ENCODE peak calls at places on chromosome 21, in eight cellular contexts. One of them, this sample, is unnamed.

GRCh38 chr21:16116798-16117197 is 387.0 kb downstream of the USP25 start:
- DNase-seq in cardiac fibroblast: peak
- DNase-seq in activated B cell treated with CpG ODN at 0.5 μM for 24 hours: no peak
- DNase-seq in nephron progenitor cell: no peak
- DNase-seq in GM23338: no peak
- DNase-seq in ascending aorta: no peak
- DNase-seq in WERI-Rb-1: no peak
- DNase-seq in endodermal cell: no peak
- DNase-seq in this sample: no peak

GRCh38 chr21:31526040-31526439 is 133.5 kb upstream of the SOD1 start:
- DNase-seq in cardiac fibroblast: no peak
- DNase-seq in activated B cell treated with CpG ODN at 0.5 μM for 24 hours: no peak
- DNase-seq in nephron progenitor cell: no peak
- DNase-seq in GM23338: peak
- DNase-seq in ascending aorta: no peak
- DNase-seq in WERI-Rb-1: no peak
- DNase-seq in endodermal cell: peak
- DNase-seq in this sample: no peak

GRCh38 chr21:34807881-34808568 is 139.2 kb downstream of the CLIC6 start:
- DNase-seq in cardiac fibroblast: peak
- DNase-seq in activated B cell treated with CpG ODN at 0.5 μM for 24 hours: no peak
- DNase-seq in nephron progenitor cell: no peak
- DNase-seq in GM23338: no peak
- DNase-seq in ascending aorta: peak
- DNase-seq in WERI-Rb-1: no peak
- DNase-seq in endodermal cell: no peak
- DNase-seq in this sample: no peak

GRCh38 chr21:17612023-17612564 is 607 bp downstream of the BTG3 start:
- DNase-seq in cardiac fibroblast: peak
- DNase-seq in activated B cell treated with CpG ODN at 0.5 μM for 24 hours: no peak
- DNase-seq in nephron progenitor cell: no peak
- DNase-seq in GM23338: peak
- DNase-seq in ascending aorta: no peak
- DNase-seq in WERI-Rb-1: peak
- DNase-seq in endodermal cell: peak
- DNase-seq in this sample: peak

GRCh38 chr21:31623664-31624063 is 35.8 kb upstream of the SOD1 start:
- DNase-seq in cardiac fibroblast: peak
- DNase-seq in activated B cell treated with CpG ODN at 0.5 μM for 24 hours: no peak
- DNase-seq in nephron progenitor cell: no peak
- DNase-seq in GM23338: peak
- DNase-seq in ascending aorta: no peak
- DNase-seq in WERI-Rb-1: no peak
- DNase-seq in endodermal cell: no peak
- DNase-seq in this sample: no peak

GRCh38 chr21:26719750-26720149 is 125.5 kb downstream of the ADAMTS1 start:
- DNase-seq in cardiac fibroblast: no peak
- DNase-seq in activated B cell treated with CpG ODN at 0.5 μM for 24 hours: no peak
- DNase-seq in nephron progenitor cell: no peak
- DNase-seq in GM23338: no peak
- DNase-seq in ascending aorta: no peak
- DNase-seq in WERI-Rb-1: no peak
- DNase-seq in endodermal cell: no peak
- DNase-seq in this sample: no peak

GRCh38 chr21:34886554-34887385 is 162.3 kb downstream of the RUNX1 start:
- DNase-seq in cardiac fibroblast: peak
- DNase-seq in activated B cell treated with CpG ODN at 0.5 μM for 24 hours: peak
- DNase-seq in nephron progenitor cell: peak
- DNase-seq in GM23338: peak
- DNase-seq in ascending aorta: no peak
- DNase-seq in WERI-Rb-1: no peak
- DNase-seq in endodermal cell: peak
- DNase-seq in this sample: no peak

GRCh38 chr21:32884062-32884461 is 112.5 kb upstream of the PAXBP1 start:
- DNase-seq in cardiac fibroblast: no peak
- DNase-seq in activated B cell treated with CpG ODN at 0.5 μM for 24 hours: no peak
- DNase-seq in nephron progenitor cell: no peak
- DNase-seq in GM23338: peak
- DNase-seq in ascending aorta: no peak
- DNase-seq in WERI-Rb-1: peak
- DNase-seq in endodermal cell: peak
- DNase-seq in this sample: no peak

GRCh38 chr21:32423846-32424535 is 11.5 kb downstream of the EVA1C start:
- DNase-seq in cardiac fibroblast: no peak
- DNase-seq in activated B cell treated with CpG ODN at 0.5 μM for 24 hours: no peak
- DNase-seq in nephron progenitor cell: no peak
- DNase-seq in GM23338: no peak
- DNase-seq in ascending aorta: no peak
- DNase-seq in WERI-Rb-1: no peak
- DNase-seq in endodermal cell: no peak
- DNase-seq in this sample: no peak

GRCh38 chr21:32978346-32979270 is 47.1 kb upstream of the OLIG2 start:
- DNase-seq in cardiac fibroblast: no peak
- DNase-seq in activated B cell treated with CpG ODN at 0.5 μM for 24 hours: no peak
- DNase-seq in nephron progenitor cell: no peak
- DNase-seq in GM23338: no peak
- DNase-seq in ascending aorta: no peak
- DNase-seq in WERI-Rb-1: no peak
- DNase-seq in endodermal cell: no peak
- DNase-seq in this sample: no peak

GRCh38 chr21:34279285-34279684 is 84.5 kb upstream of the KCNE2 start:
- DNase-seq in cardiac fibroblast: no peak
- DNase-seq in activated B cell treated with CpG ODN at 0.5 μM for 24 hours: no peak
- DNase-seq in nephron progenitor cell: no peak
- DNase-seq in GM23338: no peak
- DNase-seq in ascending aorta: no peak
- DNase-seq in WERI-Rb-1: no peak
- DNase-seq in endodermal cell: no peak
- DNase-seq in this sample: no peak

GRCh38 chr21:29178936-29179335 is 48.5 kb downstream of the MAP3K7CL start:
- DNase-seq in cardiac fibroblast: no peak
- DNase-seq in activated B cell treated with CpG ODN at 0.5 μM for 24 hours: no peak
- DNase-seq in nephron progenitor cell: no peak
- DNase-seq in GM23338: no peak
- DNase-seq in ascending aorta: no peak
- DNase-seq in WERI-Rb-1: no peak
- DNase-seq in endodermal cell: no peak
- DNase-seq in this sample: no peak

GRCh38 chr21:15159382-15160020 is 94.7 kb upstream of the NRIP1 start:
- DNase-seq in cardiac fibroblast: peak
- DNase-seq in activated B cell treated with CpG ODN at 0.5 μM for 24 hours: no peak
- DNase-seq in nephron progenitor cell: no peak
- DNase-seq in GM23338: no peak
- DNase-seq in ascending aorta: no peak
- DNase-seq in WERI-Rb-1: no peak
- DNase-seq in endodermal cell: no peak
- DNase-seq in this sample: no peak

GRCh38 chr21:31566061-31566460 is 93.4 kb upstream of the SOD1 start:
- DNase-seq in cardiac fibroblast: peak
- DNase-seq in activated B cell treated with CpG ODN at 0.5 μM for 24 hours: no peak
- DNase-seq in nephron progenitor cell: no peak
- DNase-seq in GM23338: no peak
- DNase-seq in ascending aorta: no peak
- DNase-seq in WERI-Rb-1: no peak
- DNase-seq in endodermal cell: peak
- DNase-seq in this sample: no peak

GRCh38 chr21:15841856-15842564 is 112.2 kb downstream of the USP25 start:
- DNase-seq in cardiac fibroblast: peak
- DNase-seq in activated B cell treated with CpG ODN at 0.5 μM for 24 hours: no peak
- DNase-seq in nephron progenitor cell: no peak
- DNase-seq in GM23338: no peak
- DNase-seq in ascending aorta: no peak
- DNase-seq in WERI-Rb-1: no peak
- DNase-seq in endodermal cell: no peak
- DNase-seq in this sample: no peak

DNA sequence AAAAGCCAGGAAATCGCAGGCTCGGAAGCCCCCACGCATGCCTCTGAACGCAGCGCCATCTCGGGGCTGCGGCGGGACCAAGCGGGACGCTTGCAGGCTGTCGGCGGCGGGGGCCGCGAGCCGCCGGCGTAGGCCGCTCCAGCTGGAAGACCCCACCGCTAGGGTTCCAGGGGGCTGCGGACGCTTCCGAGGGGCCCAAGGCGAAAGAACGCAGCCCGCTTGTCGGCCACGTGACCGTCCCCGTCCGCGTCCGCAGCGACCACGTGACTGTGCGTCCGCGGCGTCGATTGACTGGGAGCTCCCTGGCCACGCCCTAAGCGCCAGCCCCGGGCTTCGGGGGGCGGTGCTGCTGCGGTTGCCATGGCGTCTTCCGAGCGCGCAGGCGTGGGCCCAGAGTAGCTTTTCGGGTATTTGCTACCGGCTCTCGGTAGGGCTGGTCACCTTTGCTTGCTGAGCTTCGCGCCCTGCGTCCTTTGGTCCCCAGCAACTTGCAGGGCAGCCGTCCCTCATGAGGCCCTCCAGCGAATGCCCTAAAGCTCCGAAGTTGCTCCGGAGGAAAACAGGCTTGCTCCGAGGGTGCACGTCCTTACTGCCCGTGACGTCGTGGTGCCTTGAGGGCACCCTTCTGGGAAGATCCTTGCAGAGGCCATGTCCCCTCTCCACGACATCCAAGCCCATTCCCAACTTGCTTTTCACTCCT is 197.2 kb downstream of the DYRK1A start:
- DNase-seq in cardiac fibroblast: peak
- DNase-seq in activated B cell treated with CpG ODN at 0.5 μM for 24 hours: peak
- DNase-seq in nephron progenitor cell: no peak
- DNase-seq in GM23338: peak
- DNase-seq in ascending aorta: peak
- DNase-seq in WERI-Rb-1: peak
- DNase-seq in endodermal cell: peak
- DNase-seq in this sample: peak
- TF ChIP-seq CTCF in cardiac fibroblast: peak
- TF ChIP-seq CTCF in activated B cell treated with CpG ODN at 0.5 μM for 24 hours: no peak
- TF ChIP-seq CTCF in nephron progenitor cell: no peak
- TF ChIP-seq CTCF in GM23338: peak
- TF ChIP-seq CTCF in ascending aorta: peak
- TF ChIP-seq CTCF in WERI-Rb-1: peak
- TF ChIP-seq CTCF in endodermal cell: peak
- TF ChIP-seq CTCF in this sample: no peak

GRCh38 chr21:46421191-46421750 is 37.4 kb upstream of the DIP2A start:
- DNase-seq in cardiac fibroblast: no peak
- DNase-seq in activated B cell treated with CpG ODN at 0.5 μM for 24 hours: no peak
- DNase-seq in nephron progenitor cell: no peak
- DNase-seq in GM23338: no peak
- DNase-seq in ascending aorta: no peak
- DNase-seq in WERI-Rb-1: no peak
- DNase-seq in endodermal cell: no peak
- DNase-seq in this sample: no peak
- TF ChIP-seq CTCF in cardiac fibroblast: no peak
- TF ChIP-seq CTCF in activated B cell treated with CpG ODN at 0.5 μM for 24 hours: no peak
- TF ChIP-seq CTCF in nephron progenitor cell: no peak
- TF ChIP-seq CTCF in GM23338: no peak
- TF ChIP-seq CTCF in ascending aorta: no peak
- TF ChIP-seq CTCF in WERI-Rb-1: peak
- TF ChIP-seq CTCF in endodermal cell: no peak
- TF ChIP-seq CTCF in this sample: no peak

GRCh38 chr21:43645987-43646386 is 13.3 kb downstream of the HSF2BP start:
- DNase-seq in cardiac fibroblast: no peak
- DNase-seq in activated B cell treated with CpG ODN at 0.5 μM for 24 hours: no peak
- DNase-seq in nephron progenitor cell: no peak
- DNase-seq in GM23338: no peak
- DNase-seq in ascending aorta: no peak
- DNase-seq in WERI-Rb-1: no peak
- DNase-seq in endodermal cell: no peak
- DNase-seq in this sample: no peak

GRCh38 chr21:43646550-43647260 is 12.6 kb downstream of the HSF2BP start:
- DNase-seq in cardiac fibroblast: peak
- DNase-seq in activated B cell treated with CpG ODN at 0.5 μM for 24 hours: peak
- DNase-seq in nephron progenitor cell: peak
- DNase-seq in GM23338: peak
- DNase-seq in ascending aorta: peak
- DNase-seq in WERI-Rb-1: peak
- DNase-seq in endodermal cell: peak
- DNase-seq in this sample: peak

GRCh38 chr21:43643193-43643592 is 16.1 kb downstream of the HSF2BP start:
- DNase-seq in cardiac fibroblast: no peak
- DNase-seq in activated B cell treated with CpG ODN at 0.5 μM for 24 hours: no peak
- DNase-seq in nephron progenitor cell: no peak
- DNase-seq in GM23338: no peak
- DNase-seq in ascending aorta: no peak
- DNase-seq in WERI-Rb-1: no peak
- DNase-seq in endodermal cell: no peak
- DNase-seq in this sample: no peak

GRCh38 chr21:43644609-43645008 is 14.7 kb downstream of the HSF2BP start:
- DNase-seq in cardiac fibroblast: peak
- DNase-seq in activated B cell treated with CpG ODN at 0.5 μM for 24 hours: no peak
- DNase-seq in nephron progenitor cell: no peak
- DNase-seq in GM23338: no peak
- DNase-seq in ascending aorta: no peak
- DNase-seq in WERI-Rb-1: no peak
- DNase-seq in endodermal cell: no peak
- DNase-seq in this sample: no peak

DNA sequence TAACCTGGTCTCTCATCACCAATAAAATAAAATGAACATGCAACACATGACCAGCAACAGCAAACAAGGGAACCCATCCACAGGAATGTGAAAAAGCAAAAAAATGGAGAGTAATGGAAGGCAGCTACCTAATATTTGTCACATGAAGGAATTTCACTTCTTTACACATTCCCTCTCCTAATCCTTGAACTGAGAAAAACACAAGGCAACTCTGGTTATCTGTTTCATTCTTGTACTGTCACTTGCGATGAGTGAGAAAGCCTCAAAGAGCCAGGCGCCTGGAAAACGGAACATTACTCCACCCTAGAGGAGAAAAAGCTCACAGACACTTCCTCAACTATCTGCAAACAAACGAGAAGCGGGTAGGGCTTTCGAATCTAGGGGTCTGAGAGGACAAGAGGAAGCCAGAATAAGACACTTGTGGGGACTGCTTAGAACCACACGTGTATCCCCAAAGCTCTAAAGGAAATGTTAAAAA is 13.8 kb downstream of the HSF2BP start:
- DNase-seq in cardiac fibroblast: peak
- DNase-seq in activated B cell treated with CpG ODN at 0.5 μM for 24 hours: no peak
- DNase-seq in nephron progenitor cell: peak
- DNase-seq in GM23338: peak
- DNase-seq in ascending aorta: no peak
- DNase-seq in WERI-Rb-1: peak
- DNase-seq in endodermal cell: peak
- DNase-seq in this sample: no peak
- TF ChIP-seq CTCF in cardiac fibroblast: peak
- TF ChIP-seq CTCF in activated B cell treated with CpG ODN at 0.5 μM for 24 hours: no peak
- TF ChIP-seq CTCF in nephron progenitor cell: peak
- TF ChIP-seq CTCF in GM23338: peak
- TF ChIP-seq CTCF in ascending aorta: peak
- TF ChIP-seq CTCF in WERI-Rb-1: no peak
- TF ChIP-seq CTCF in endodermal cell: peak
- TF ChIP-seq CTCF in this sample: peak

DNA sequence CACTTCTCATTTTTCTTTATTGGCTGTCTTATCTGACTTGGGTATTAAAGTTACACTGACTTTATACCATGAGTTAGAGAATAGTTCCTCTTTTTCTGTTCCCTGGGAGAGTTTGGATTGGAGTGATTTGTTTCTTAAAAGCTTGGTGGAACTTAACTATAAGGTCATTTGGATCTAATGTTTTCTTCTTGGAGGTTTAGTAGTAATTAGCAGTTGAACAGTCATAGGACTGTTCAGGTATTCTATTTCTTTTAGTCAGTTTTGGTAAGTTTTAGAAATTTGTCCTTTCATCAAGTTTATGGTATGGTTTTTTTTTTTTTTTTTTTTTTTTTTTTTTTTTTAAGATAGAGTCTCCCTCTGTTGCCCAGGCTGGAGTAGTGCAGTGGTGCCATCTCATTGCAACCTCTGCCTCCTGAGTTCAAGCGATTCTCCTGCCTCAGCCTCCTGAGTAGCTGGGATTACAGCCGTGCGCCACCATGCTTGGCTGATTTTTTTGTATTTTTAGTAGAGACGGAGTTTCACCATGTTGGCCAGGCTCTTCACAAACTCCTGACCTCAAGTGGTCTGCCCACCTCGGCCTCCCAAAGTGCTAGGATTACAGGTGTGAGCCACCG is 6.3 kb downstream of the TTC3 start:
- DNase-seq in cardiac fibroblast: no peak
- DNase-seq in activated B cell treated with CpG ODN at 0.5 μM for 24 hours: no peak
- DNase-seq in nephron progenitor cell: no peak
- DNase-seq in GM23338: peak
- DNase-seq in ascending aorta: no peak
- DNase-seq in WERI-Rb-1: no peak
- DNase-seq in endodermal cell: no peak
- DNase-seq in this sample: no peak
- TF ChIP-seq CTCF in cardiac fibroblast: peak
- TF ChIP-seq CTCF in activated B cell treated with CpG ODN at 0.5 μM for 24 hours: no peak
- TF ChIP-seq CTCF in nephron progenitor cell: no peak
- TF ChIP-seq CTCF in GM23338: peak
- TF ChIP-seq CTCF in ascending aorta: no peak
- TF ChIP-seq CTCF in WERI-Rb-1: no peak
- TF ChIP-seq CTCF in endodermal cell: peak
- TF ChIP-seq CTCF in this sample: no peak

This sample was measured in progenitor cell of endocrine pancreas.